ENCODE peak calls at places on chromosomes 2 and 18, in five cellular contexts. I is C1 segment of cervical spinal cord; A is foreskin fibroblast; Z is NCI-H1105 treated with DMSO at 0.1 percent for 48 hours; B is activated effector memory CD4-positive, alpha-beta T cell treated with anti-CD3 and anti-CD28 coated beads, Interleukin-2, amount 50 U/mL, for 16 hours. V is an unnamed sample.

GRCh38 chr2:108403494-108403893 is 25.7 kb downstream of the SULT1C4 start:
- DNase-seq in I (no peak), B (no peak), A (peak), Z (no peak), V (no peak)

GRCh38 chr2:100214265-100214961 is 72.0 kb upstream of the AFF3 start:
- DNase-seq in A (no peak), Z (no peak), B (no peak), I (no peak), V (no peak)

GRCh38 chr2:220373878-220374277 is 746.4 kb downstream of the SLC4A3 start:
- DNase-seq in I (no peak), Z (peak), B (no peak), A (peak), V (no peak)

GRCh38 chr2:156294945-156295580 is 37.5 kb downstream of the NR4A2 start:
- DNase-seq in I (no peak), Z (no peak), A (no peak), B (no peak), V (no peak)

GRCh38 chr2:174967086-174967485 is 38.1 kb downstream of the CHN1 start:
- DNase-seq in Z (no peak), A (no peak), I (no peak), B (no peak), V (no peak)

GRCh38 chr18:21179590-21180220 is 62.3 kb upstream of the GREB1L start:
- DNase-seq in I (no peak), A (peak), B (peak), Z (peak), V (no peak)

GRCh38 chr2:153971914-153972313 is 100.2 kb downstream of the GALNT13 start:
- DNase-seq in I (no peak), B (no peak), A (no peak), Z (no peak), V (no peak)

GRCh38 chr18:59279722-59280121 is 6.5 kb upstream of the RAX start:
- DNase-seq in Z (peak), I (no peak), A (no peak), B (no peak), V (no peak)

GRCh38 chr2:99445065-99445464 is 44.8 kb downstream of the REV1 start:
- DNase-seq in A (no peak), B (no peak), I (no peak), Z (no peak), V (no peak)

GRCh38 chr2:218218409-218219185 is 1.6 kb downstream of the ARPC2 start:
- DNase-seq in Z (no peak), I (no peak), A (peak), B (peak), V (no peak)

GRCh38 chr2:59182249-59182648 is 941.1 kb upstream of the FANCL start:
- DNase-seq in A (peak), Z (peak), B (no peak), I (no peak), V (no peak)

GRCh38 chr2:229704231-229704630 is 10.1 kb downstream of the DNER start:
- DNase-seq in A (no peak), Z (no peak), I (no peak), B (no peak), V (no peak)

GRCh38 chr2:38376346-38376682 is 759 bp downstream of the ATL2 start:
- DNase-seq in B (no peak), Z (peak), A (peak), I (peak), V (no peak)

GRCh38 chr2:191869178-191869577 is 22.3 kb upstream of the CAVIN2 start:
- DNase-seq in Z (no peak), I (peak), A (peak), B (no peak), V (no peak)

GRCh38 chr2:231138699-231139098 is 13.9 kb upstream of the HTR2B start:
- DNase-seq in A (peak), B (no peak), Z (peak), I (no peak), V (no peak)

GRCh38 chr2:177077778-177078177 is 134.8 kb upstream of the HNRNPA3 start:
- DNase-seq in I (no peak), A (no peak), Z (no peak), B (no peak), V (no peak)

GRCh38 chr2:144515694-144516416 is 4.1 kb downstream of the ZEB2 start:
- DNase-seq in B (peak), Z (no peak), A (peak), I (no peak), V (no peak)

GRCh38 chr2:61988462-61989366 is 83.2 kb downstream of the COMMD1 start:
- DNase-seq in B (no peak), A (peak), I (no peak), Z (no peak), V (no peak)

GRCh38 chr2:137865954-137866540 is 98.2 kb upstream of the HNMT start:
- DNase-seq in B (peak), I (no peak), Z (peak), A (peak), V (no peak)

GRCh38 chr2:10424051-10424450 is 24.1 kb downstream of the ODC1 start:
- DNase-seq in A (peak), B (no peak), I (no peak), Z (no peak), V (no peak)

GRCh38 chr2:229335349-229335748 is 64.3 kb upstream of the PID1 start:
- DNase-seq in I (no peak), Z (no peak), A (no peak), B (no peak), V (no peak)

GRCh38 chr2:235740821-235741220 is 247.0 kb downstream of the AGAP1 start:
- DNase-seq in B (no peak), I (no peak), Z (peak), A (peak), V (no peak)

GRCh38 chr18:6373187-6373586 is 41.5 kb downstream of the L3MBTL4 start:
- DNase-seq in Z (no peak), A (no peak), I (no peak), B (no peak), V (no peak)

GRCh38 chr2:237631029-237631785 is 3.8 kb downstream of the LRRFIP1 start:
- DNase-seq in I (no peak), A (no peak), Z (no peak), B (no peak), V (no peak)

GRCh38 chr18:56888978-56889377 is 237.8 kb downstream of the WDR7 start:
- DNase-seq in I (no peak), B (no peak), Z (no peak), A (peak), V (no peak)

GRCh38 chr18:56799756-56800155 is 148.6 kb downstream of the WDR7 start:
- DNase-seq in B (no peak), I (no peak), A (peak), Z (no peak), V (no peak)

GRCh38 chr2:108933691-108934117 is 55.3 kb downstream of the EDAR start:
- DNase-seq in Z (peak), B (no peak), A (no peak), I (no peak), V (no peak)

GRCh38 chr2:37307500-37307899 is 17.1 kb downstream of the PRKD3 start:
- DNase-seq in I (no peak), B (no peak), Z (no peak), A (no peak), V (no peak)

GRCh38 chr18:48609820-48610815 is 71.3 kb downstream of the CTIF start:
- DNase-seq in Z (no peak), B (no peak), A (peak), I (no peak), V (no peak)

GRCh38 chr18:75612491-75612890 is 185.0 kb upstream of the SMIM21 start:
- DNase-seq in I (no peak), A (no peak), Z (no peak), B (no peak), V (no peak)